ENCODE peak calls at places on chromosome 13, in five cellular contexts. X is T-helper 22 cell, J is activated T-cell treated with anti-CD3 and anti-CD28 coated beads for 1 hour, K is AG09309, A is amniotic stem cell. L is an unnamed sample.

GRCh38 chr13:68551701-68552522 is 1321.8 kb upstream of the PCDH9 start:
- DNase-seq in X (no peak), J (no peak), A (no peak), K (no peak), L (no peak)

GRCh38 chr13:42272115-42272756 is at the start of gene AKAP11:
- DNase-seq in K (no peak), X (peak), J (peak), A (no peak), L (no peak)

GRCh38 chr13:83794627-83795026 is 87.6 kb downstream of the SLITRK1 start:
- DNase-seq in X (no peak), K (no peak), A (no peak), J (no peak), L (no peak)

GRCh38 chr13:99972190-99972731 is 694 bp upstream of the ZIC5 start:
- DNase-seq in K (no peak), X (no peak), J (no peak), A (no peak), L (no peak)

GRCh38 chr13:71067164-71067815 is 799.7 kb downstream of the DACH1 start:
- DNase-seq in X (no peak), A (no peak), K (no peak), J (no peak), L (no peak)

GRCh38 chr13:59950201-59950730 is 213.5 kb downstream of the DIAPH3 start:
- DNase-seq in X (no peak), J (no peak), K (no peak), A (no peak), L (no peak)

GRCh38 chr13:107365466-107366215 is 797.7 kb upstream of the ARGLU1 start:
- DNase-seq in A (no peak), X (no peak), J (no peak), K (no peak), L (no peak)

GRCh38 chr13:71864094-71864980 is 2.7 kb downstream of the DACH1 start:
- DNase-seq in J (no peak), K (no peak), A (no peak), X (no peak), L (no peak)

GRCh38 chr13:44068737-44069136 is 189.0 kb downstream of the LACC1 start:
- DNase-seq in K (peak), J (no peak), X (no peak), A (peak), L (peak)

GRCh38 chr13:49985129-49985528 is 11.7 kb upstream of the TRIM13 start:
- DNase-seq in A (no peak), X (no peak), J (no peak), K (no peak), L (no peak)

GRCh38 chr13:27627377-27627776 is 5.7 kb downstream of the POLR1D start:
- DNase-seq in K (no peak), A (no peak), X (no peak), J (no peak), L (no peak)

GRCh38 chr13:64672751-64673150 is 2557.4 kb downstream of the PCDH9 start:
- DNase-seq in K (no peak), A (no peak), J (no peak), X (no peak), L (no peak)

GRCh38 chr13:94992277-94992989 is 280.1 kb upstream of the SOX21 start:
- DNase-seq in J (no peak), A (no peak), K (no peak), X (no peak), L (no peak)

GRCh38 chr13:28568286-28568685 is 73.4 kb upstream of the FLT1 start:
- DNase-seq in X (no peak), K (no peak), A (no peak), J (no peak), L (no peak)

L was measured in AG09319.